ENCODE peak calls at places on chromosomes 13 and 19, in six cellular contexts. One of them, this sample, is unnamed.

GRCh38 chr19:16015805-16016173 is 60.5 kb upstream of the TPM4 start:
- DNase-seq in Peyer's patch: no peak
- DNase-seq in NCI-H1105: no peak
- DNase-seq in fibroblast of the aortic adventitia: no peak
- DNase-seq in stimulated activated CD4-positive, alpha-beta T cell treated with anti-CD3 and anti-CD28 coated beads, TNF-alpha, amount 100 ng/mL, for 48 hours: no peak
- DNase-seq in omental fat pad: no peak
- DNase-seq in this sample: no peak

GRCh38 chr19:21197589-21198295 is 55.9 kb downstream of the ZNF431 start:
- DNase-seq in Peyer's patch: no peak
- DNase-seq in NCI-H1105: no peak
- DNase-seq in fibroblast of the aortic adventitia: no peak
- DNase-seq in stimulated activated CD4-positive, alpha-beta T cell treated with anti-CD3 and anti-CD28 coated beads, TNF-alpha, amount 100 ng/mL, for 48 hours: no peak
- DNase-seq in omental fat pad: no peak
- DNase-seq in this sample: no peak

GRCh38 chr13:33743438-33744368 is 74.2 kb upstream of the RFC3 start:
- DNase-seq in Peyer's patch: no peak
- DNase-seq in NCI-H1105: no peak
- DNase-seq in fibroblast of the aortic adventitia: no peak
- DNase-seq in stimulated activated CD4-positive, alpha-beta T cell treated with anti-CD3 and anti-CD28 coated beads, TNF-alpha, amount 100 ng/mL, for 48 hours: no peak
- DNase-seq in omental fat pad: no peak
- DNase-seq in this sample: no peak

GRCh38 chr19:6412111-6412999 is 12.3 kb downstream of the KHSRP start:
- DNase-seq in Peyer's patch: peak; percentile 79
- DNase-seq in NCI-H1105: no peak
- DNase-seq in fibroblast of the aortic adventitia: no peak
- DNase-seq in stimulated activated CD4-positive, alpha-beta T cell treated with anti-CD3 and anti-CD28 coated beads, TNF-alpha, amount 100 ng/mL, for 48 hours: peak; percentile 33
- DNase-seq in omental fat pad: no peak
- DNase-seq in this sample: no peak

GRCh38 chr19:1387684-1388636 is 4.3 kb downstream of the NDUFS7 start:
- DNase-seq in Peyer's patch: no peak
- DNase-seq in NCI-H1105: no peak
- DNase-seq in fibroblast of the aortic adventitia: no peak
- DNase-seq in stimulated activated CD4-positive, alpha-beta T cell treated with anti-CD3 and anti-CD28 coated beads, TNF-alpha, amount 100 ng/mL, for 48 hours: no peak
- DNase-seq in omental fat pad: no peak
- DNase-seq in this sample: no peak

GRCh38 chr13:24396821-24397220 is 87.4 kb downstream of the C1QTNF9 start:
- DNase-seq in Peyer's patch: no peak
- DNase-seq in NCI-H1105: no peak
- DNase-seq in fibroblast of the aortic adventitia: no peak
- DNase-seq in stimulated activated CD4-positive, alpha-beta T cell treated with anti-CD3 and anti-CD28 coated beads, TNF-alpha, amount 100 ng/mL, for 48 hours: no peak
- DNase-seq in omental fat pad: no peak
- DNase-seq in this sample: no peak

GRCh38 chr13:95153647-95154405 is 147.4 kb downstream of the ABCC4 start:
- DNase-seq in Peyer's patch: no peak
- DNase-seq in NCI-H1105: no peak
- DNase-seq in fibroblast of the aortic adventitia: peak; percentile 68
- DNase-seq in stimulated activated CD4-positive, alpha-beta T cell treated with anti-CD3 and anti-CD28 coated beads, TNF-alpha, amount 100 ng/mL, for 48 hours: no peak
- DNase-seq in omental fat pad: no peak
- DNase-seq in this sample: no peak

GRCh38 chr19:35042954-35043604 is 1.6 kb downstream of the HPN start:
- DNase-seq in Peyer's patch: no peak
- DNase-seq in NCI-H1105: no peak
- DNase-seq in fibroblast of the aortic adventitia: no peak
- DNase-seq in stimulated activated CD4-positive, alpha-beta T cell treated with anti-CD3 and anti-CD28 coated beads, TNF-alpha, amount 100 ng/mL, for 48 hours: no peak
- DNase-seq in omental fat pad: no peak
- DNase-seq in this sample: no peak

GRCh38 chr13:25738342-25738771 is 313.5 kb downstream of the SHISA2 start:
- DNase-seq in Peyer's patch: no peak
- DNase-seq in NCI-H1105: peak; percentile 63
- DNase-seq in fibroblast of the aortic adventitia: peak; percentile 19
- DNase-seq in stimulated activated CD4-positive, alpha-beta T cell treated with anti-CD3 and anti-CD28 coated beads, TNF-alpha, amount 100 ng/mL, for 48 hours: no peak
- DNase-seq in omental fat pad: no peak
- DNase-seq in this sample: no peak

GRCh38 chr13:37194428-37194861 is 89.0 kb upstream of the CSNK1A1L start:
- DNase-seq in Peyer's patch: no peak
- DNase-seq in NCI-H1105: peak; percentile 67
- DNase-seq in fibroblast of the aortic adventitia: peak; percentile 77
- DNase-seq in stimulated activated CD4-positive, alpha-beta T cell treated with anti-CD3 and anti-CD28 coated beads, TNF-alpha, amount 100 ng/mL, for 48 hours: no peak
- DNase-seq in omental fat pad: no peak
- DNase-seq in this sample: no peak

GRCh38 chr13:35309711-35310110 is 166.8 kb downstream of the MAB21L1 start:
- DNase-seq in Peyer's patch: no peak
- DNase-seq in NCI-H1105: no peak
- DNase-seq in fibroblast of the aortic adventitia: no peak
- DNase-seq in stimulated activated CD4-positive, alpha-beta T cell treated with anti-CD3 and anti-CD28 coated beads, TNF-alpha, amount 100 ng/mL, for 48 hours: no peak
- DNase-seq in omental fat pad: no peak
- DNase-seq in this sample: no peak

GRCh38 chr13:73625562-73626339 is 508.5 kb downstream of the KLF12 start:
- DNase-seq in Peyer's patch: no peak
- DNase-seq in NCI-H1105: no peak
- DNase-seq in fibroblast of the aortic adventitia: no peak
- DNase-seq in stimulated activated CD4-positive, alpha-beta T cell treated with anti-CD3 and anti-CD28 coated beads, TNF-alpha, amount 100 ng/mL, for 48 hours: no peak
- DNase-seq in omental fat pad: no peak
- DNase-seq in this sample: no peak

GRCh38 chr13:91493442-91493841 is 95.0 kb downstream of the GPC5 start:
- DNase-seq in Peyer's patch: no peak
- DNase-seq in NCI-H1105: no peak
- DNase-seq in fibroblast of the aortic adventitia: no peak
- DNase-seq in stimulated activated CD4-positive, alpha-beta T cell treated with anti-CD3 and anti-CD28 coated beads, TNF-alpha, amount 100 ng/mL, for 48 hours: no peak
- DNase-seq in omental fat pad: no peak
- DNase-seq in this sample: no peak

GRCh38 chr13:48782429-48782840 is 128.7 kb downstream of the CYSLTR2 start:
- DNase-seq in Peyer's patch: no peak
- DNase-seq in NCI-H1105: no peak
- DNase-seq in fibroblast of the aortic adventitia: no peak
- DNase-seq in stimulated activated CD4-positive, alpha-beta T cell treated with anti-CD3 and anti-CD28 coated beads, TNF-alpha, amount 100 ng/mL, for 48 hours: no peak
- DNase-seq in omental fat pad: no peak
- DNase-seq in this sample: no peak

GRCh38 chr19:42074513-42075363 is 1.2 kb upstream of the ZNF574 start:
- DNase-seq in Peyer's patch: peak; percentile 65
- DNase-seq in NCI-H1105: no peak
- DNase-seq in fibroblast of the aortic adventitia: no peak
- DNase-seq in stimulated activated CD4-positive, alpha-beta T cell treated with anti-CD3 and anti-CD28 coated beads, TNF-alpha, amount 100 ng/mL, for 48 hours: no peak
- DNase-seq in omental fat pad: no peak
- DNase-seq in this sample: no peak

This sample was measured in BJ.